ENCODE peak calls at places on chromosomes 5 and 9, in six cellular contexts. U, L, E, S, A and J are unnamed samples.

GRCh38 chr5:9667906-9668305 is 37.8 kb upstream of the TAS2R1 start:
- DNase-seq in S (no peak), L (no peak), A (no peak), E (no peak), U (no peak), J (no peak)

GRCh38 chr5:57042524-57042931 is 90.6 kb upstream of the MIER3 start:
- DNase-seq in A (no peak), U (no peak), S (no peak), E (no peak), L (no peak), J (peak)

GRCh38 chr5:168974081-168974480 is 326.9 kb downstream of the SLIT3 start:
- DNase-seq in L (no peak), U (no peak), E (no peak), A (no peak), S (no peak), J (no peak)

GRCh38 chr9:134438204-134438788 is 112.0 kb downstream of the RXRA start:
- DNase-seq in E (no peak), L (peak), A (peak), S (peak), U (no peak), J (no peak)

GRCh38 chr5:147673276-147673675 is 109.3 kb downstream of the JAKMIP2 start:
- DNase-seq in S (no peak), L (no peak), U (no peak), A (no peak), E (no peak), J (no peak)

GRCh38 chr9:132901859-132902831 is 23.4 kb downstream of the SPACA9 start:
- DNase-seq in S (peak), L (peak), A (peak), U (no peak), E (peak), J (no peak)

GRCh38 chr5:131525805-131526204 is 109.2 kb downstream of the RAPGEF6 start:
- DNase-seq in U (no peak), A (no peak), S (no peak), E (no peak), L (no peak), J (no peak)

GRCh38 chr9:126117158-126117425 is 209.5 kb upstream of the MVB12B start:
- DNase-seq in E (no peak), S (no peak), U (peak), L (no peak), A (no peak), J (peak)

GRCh38 chr9:80030801-80031200 is 459.0 kb downstream of the TLE4 start:
- DNase-seq in A (no peak), S (no peak), U (no peak), L (no peak), E (no peak), J (no peak)

GRCh38 chr9:129281506-129282145 is 103.6 kb upstream of the IER5L start:
- DNase-seq in S (no peak), U (peak), E (peak), L (no peak), A (no peak), J (peak)

GRCh38 chr5:66410056-66410455 is 186.1 kb upstream of the MAST4 start:
- DNase-seq in S (no peak), L (no peak), U (no peak), A (no peak), E (no peak), J (no peak)

GRCh38 chr5:101437341-101437740 is 534.3 kb upstream of the ST8SIA4 start:
- DNase-seq in A (no peak), L (no peak), S (no peak), U (no peak), E (no peak), J (no peak)

GRCh38 chr5:159905496-159905895 is 10.8 kb upstream of the ADRA1B start:
- DNase-seq in U (no peak), E (peak), S (no peak), A (no peak), L (no peak), J (no peak)

GRCh38 chr9:24413651-24414050 is 132.0 kb downstream of the IZUMO3 start:
- DNase-seq in E (no peak), U (no peak), S (no peak), L (no peak), A (no peak), J (no peak)

GRCh38 chr5:16936150-16937022 is at the start of gene MYO10:
- DNase-seq in S (no peak), A (peak), L (peak), U (peak), E (peak), J (no peak)

GRCh38 chr5:154117930-154118329 is 72.6 kb upstream of the GALNT10 start:
- DNase-seq in L (no peak), A (no peak), S (no peak), E (no peak), U (no peak), J (no peak)

GRCh38 chr5:56545016-56545415 is 270.3 kb upstream of the MAP3K1 start:
- DNase-seq in L (no peak), U (no peak), S (peak), E (no peak), A (no peak), J (no peak)

GRCh38 chr9:7813030-7813429 is 13.5 kb upstream of the DMAC1 start:
- DNase-seq in L (no peak), U (no peak), E (no peak), A (no peak), S (no peak), J (no peak)

GRCh38 chr5:139709587-139710369 is 61.6 kb downstream of the CXXC5 start:
- DNase-seq in U (no peak), E (peak), L (no peak), A (peak), S (no peak), J (no peak)

GRCh38 chr5:135631356-135631755 is 52.6 kb upstream of the CXCL14 start:
- DNase-seq in E (no peak), U (no peak), S (no peak), A (no peak), L (no peak), J (peak)

GRCh38 chr5:135635471-135635870 is 56.7 kb upstream of the CXCL14 start:
- DNase-seq in S (no peak), U (no peak), E (no peak), A (no peak), L (no peak), J (peak)

GRCh38 chr5:135629164-135629563 is 50.4 kb upstream of the CXCL14 start:
- DNase-seq in E (no peak), A (peak), U (no peak), L (no peak), S (no peak), J (peak)

GRCh38 chr5:135629666-135630065 is 50.9 kb upstream of the CXCL14 start:
- DNase-seq in A (peak), L (no peak), E (no peak), U (no peak), S (no peak), J (peak)

GRCh38 chr5:135632806-135633205 is 54.0 kb upstream of the CXCL14 start:
- DNase-seq in L (no peak), U (no peak), S (no peak), A (peak), E (no peak), J (peak)
- TF ChIP-seq EP300 in L (no peak), U (no peak), S (no peak), A (no peak), E (no peak), J (no peak)

GRCh38 chr9:92707530-92707929 is 37.6 kb upstream of the IPPK start:
- DNase-seq in U (no peak), S (no peak), E (no peak), L (no peak), A (no peak), J (no peak)

GRCh38 chr9:92704528-92704927 is 34.6 kb upstream of the IPPK start:
- DNase-seq in E (no peak), S (no peak), U (no peak), L (no peak), A (peak), J (no peak)

GRCh38 chr9:92709240-92709639 is 39.3 kb upstream of the IPPK start:
- DNase-seq in E (no peak), L (no peak), U (no peak), S (no peak), A (no peak), J (no peak)

GRCh38 chr9:92709954-92710353 is 40.0 kb upstream of the IPPK start:
- DNase-seq in S (no peak), U (no peak), E (no peak), A (no peak), L (no peak), J (peak)

GRCh38 chr9:92706218-92706940 is 36.4 kb upstream of the IPPK start:
- DNase-seq in L (no peak), U (no peak), S (peak), E (no peak), A (peak), J (peak)
- TF ChIP-seq CTCF in L (no peak), U (peak), S (peak), E (peak), A (peak), J (no peak)

GRCh38 chr9:91186311-91187101 is 175.2 kb downstream of the AUH start:
- DNase-seq in S (no peak), L (peak), A (peak), U (peak), E (no peak), J (peak)

GRCh38 chr9:91190062-91190461 is 171.7 kb downstream of the AUH start:
- DNase-seq in E (no peak), A (no peak), L (no peak), U (no peak), S (no peak), J (peak)

GRCh38 chr9:91188719-91189590 is 172.8 kb downstream of the AUH start:
- DNase-seq in E (no peak), S (no peak), L (peak), U (no peak), A (peak), J (peak)

GRCh38 chr9:91187311-91187964 is 174.3 kb downstream of the AUH start:
- DNase-seq in E (no peak), U (no peak), L (peak), S (no peak), A (no peak), J (no peak)

GRCh38 chr9:91187965-91188344 is 173.8 kb downstream of the AUH start:
- DNase-seq in U (no peak), S (no peak), L (no peak), E (no peak), A (no peak), J (no peak)
- TF ChIP-seq POLR2AphosphoS5 in U (no peak), S (no peak), L (peak), E (peak), A (no peak), J (peak)

GRCh38 chr9:27573699-27574265 is 501 bp upstream of the C9orf72 start:
- DNase-seq in U (peak), A (peak), E (peak), L (peak), S (peak), J (peak)
- TF ChIP-seq EP300 in U (peak), A (peak), E (peak), L (peak), S (no peak), J (peak)

DNA sequence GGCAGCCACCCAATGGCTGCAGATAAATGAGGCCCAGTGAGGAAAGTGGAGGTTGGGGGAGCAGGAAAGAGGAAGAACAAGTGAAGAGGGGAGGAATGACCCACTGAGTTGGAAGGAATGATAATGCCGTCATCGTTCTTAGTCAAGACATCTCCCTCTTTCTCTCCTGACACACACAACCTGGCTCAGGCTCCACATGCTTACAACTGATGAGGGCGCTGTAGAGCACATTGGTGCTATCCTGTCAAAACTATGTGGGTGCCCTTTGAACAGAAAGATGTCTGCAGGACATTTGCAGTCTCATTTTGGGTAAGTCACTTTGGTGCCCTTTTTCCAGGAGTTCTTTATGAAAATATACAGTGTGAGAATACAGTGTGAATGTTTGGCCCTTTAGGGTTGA is 5.9 kb downstream of the IFNW1 start:
- DNase-seq in S (no peak), L (no peak), U (no peak), E (no peak), A (no peak), J (no peak)
- TF ChIP-seq CTCF in S (no peak), L (no peak), U (no peak), E (no peak), A (no peak), J (no peak)

GRCh38 chr5:68467208-68467607 is 251.7 kb downstream of the PIK3R1 start:
- DNase-seq in U (no peak), S (no peak), A (no peak), E (no peak), L (no peak), J (no peak)
- TF ChIP-seq POLR2AphosphoS5 in U (no peak), S (no peak), A (no peak), E (no peak), L (no peak), J (no peak)